ENCODE peak calls at places on chromosomes 2 and 18, in eight cellular contexts. A is GM12878, O is IMR-90, J is endodermal cell, B is neural progenitor cell, I is mammary epithelial cell, Y is neuronal stem cell, V is fibroblast of lung. R is an unnamed sample. For H3K4me1, the result is how much of the 10 kb centered on the place peaks cover.

GRCh38 chr2:5491486-5491885 is 200.7 kb upstream of the SOX11 start:
- DNase-seq in Y (no peak), V (no peak), B (no peak), O (no peak), J (no peak), A (no peak), I (no peak), R (no peak)

GRCh38 chr2:8116661-8117060 is 565.2 kb upstream of the ID2 start:
- DNase-seq in J (no peak), V (no peak), I (no peak), O (no peak), B (no peak), A (peak), Y (no peak), R (no peak)

GRCh38 chr2:228039752-228040534 is 141.5 kb downstream of the SPHKAP start:
- DNase-seq in I (peak), J (no peak), Y (peak), A (no peak), O (no peak), V (no peak), B (peak), R (peak)

GRCh38 chr2:168194784-168195522 is 52.4 kb downstream of the STK39 start:
- DNase-seq in B (no peak), Y (no peak), A (peak), O (peak), J (no peak), V (peak), I (no peak), R (peak)

GRCh38 chr2:135409436-135409835 is 121.6 kb downstream of the ZRANB3 start:
- DNase-seq in O (no peak), I (no peak), V (no peak), J (no peak), Y (no peak), A (peak), B (no peak), R (no peak)

GRCh38 chr2:212968284-212969081 is 182.9 kb downstream of the IKZF2 start:
- DNase-seq in J (no peak), I (peak), Y (peak), O (no peak), B (peak), V (peak), A (no peak), R (peak)

GRCh38 chr2:12666445-12666844 is 50.3 kb upstream of the TRIB2 start:
- DNase-seq in O (no peak), A (no peak), J (no peak), Y (no peak), V (no peak), B (no peak), I (no peak), R (no peak)

GRCh38 chr2:27308359-27308875 is at the start of gene UCN:
- DNase-seq in O (peak), A (no peak), J (peak), Y (peak), I (peak), B (peak), V (peak), R (peak)

GRCh38 chr2:7022956-7023467 is 105.8 kb downstream of the RNF144A start:
- DNase-seq in I (no peak), A (no peak), B (no peak), O (no peak), J (no peak), V (no peak), Y (no peak), R (no peak)

GRCh38 chr18:79523221-79523737 is 127.5 kb downstream of the NFATC1 start:
- DNase-seq in B (no peak), J (peak), O (no peak), I (no peak), Y (no peak), V (no peak), A (no peak), R (no peak)

GRCh38 chr18:63844254-63844653 is 43.3 kb upstream of the SERPINB2 start:
- DNase-seq in O (peak), J (no peak), Y (peak), I (peak), A (no peak), B (peak), V (peak), R (peak)

GRCh38 chr2:230900336-230900995 is 24.6 kb downstream of the GPR55 start:
- DNase-seq in J (peak), V (no peak), A (no peak), I (no peak), Y (no peak), O (no peak), B (no peak), R (no peak)

GRCh38 chr2:200865736-200865995 is 1.2 kb upstream of the CLK1 start:
- DNase-seq in I (no peak), V (no peak), B (no peak), O (no peak), J (no peak), A (no peak), Y (no peak), R (no peak)

GRCh38 chr2:118123561-118124232 is 35.4 kb downstream of the INSIG2 start:
- DNase-seq in O (peak), B (no peak), Y (no peak), V (peak), J (no peak), I (peak), A (no peak), R (peak)

GRCh38 chr2:99852376-99852934 is 289.9 kb downstream of the AFF3 start:
- DNase-seq in B (no peak), A (no peak), V (no peak), O (no peak), Y (no peak), I (no peak), J (no peak), R (no peak)

GRCh38 chr2:73266061-73266891 is 18.0 kb downstream of the FBXO41 start:
- DNase-seq in V (peak), O (peak), A (no peak), Y (no peak), J (no peak), I (no peak), B (no peak), R (no peak)

GRCh38 chr2:10361220-10361588 is 58.5 kb downstream of the HPCAL1 start:
- DNase-seq in A (no peak), B (peak), J (no peak), I (no peak), V (peak), O (peak), Y (peak), R (no peak)

GRCh38 chr18:13440277-13441248 is 222.0 kb downstream of the LDLRAD4 start:
- DNase-seq in O (no peak), I (no peak), Y (no peak), J (no peak), A (no peak), B (no peak), V (no peak), R (no peak)

GRCh38 chr2:133503927-133504326 is 64.3 kb downstream of the NCKAP5 start:
- DNase-seq in Y (no peak), I (no peak), O (no peak), V (no peak), J (no peak), A (no peak), B (no peak), R (no peak)

GRCh38 chr18:5276947-5277346 is 18.6 kb downstream of the ZBTB14 start:
- DNase-seq in O (no peak), J (no peak), Y (no peak), B (peak), I (no peak), V (no peak), A (no peak), R (no peak)

GRCh38 chr2:73818296-73818695 is 10.5 kb upstream of the STAMBP start:
- DNase-seq in V (no peak), O (no peak), Y (no peak), B (no peak), A (no peak), I (no peak), J (no peak), R (no peak)

GRCh38 chr2:101613073-101613704 is 84.3 kb upstream of the MAP4K4 start:
- DNase-seq in J (peak), B (no peak), I (no peak), A (no peak), O (no peak), V (no peak), Y (no peak), R (no peak)

GRCh38 chr18:58800582-58800981 is 64.1 kb upstream of the ZNF532 start:
- DNase-seq in J (no peak), I (peak), V (no peak), A (peak), Y (no peak), B (no peak), O (no peak), R (no peak)

GRCh38 chr2:62787381-62787780 is 81.9 kb downstream of the EHBP1 start:
- DNase-seq in V (peak), A (no peak), Y (peak), O (peak), I (peak), B (peak), J (no peak), R (peak)

GRCh38 chr2:63801455-63801854 is 40.2 kb upstream of the UGP2 start:
- DNase-seq in Y (no peak), B (no peak), J (no peak), V (no peak), I (no peak), A (no peak), O (no peak), R (no peak)

GRCh38 chr2:36450466-36451196 is 95.1 kb downstream of the CRIM1 start:
- DNase-seq in O (peak), V (peak), B (no peak), Y (no peak), I (peak), A (no peak), J (no peak), R (peak)
- H3K9ac ChIP-seq in O (peak), V (peak), B (no peak), Y (no peak), I (no peak), A (no peak), J (no peak), R (peak)

GRCh38 chr2:109208951-109209335 is 79.9 kb downstream of the SH3RF3 start:
- DNase-seq in Y (no peak), V (no peak), J (no peak), A (no peak), B (no peak), O (no peak), I (no peak), R (no peak)
- H3K4me1 ChIP-seq in Y (under half), V (under half), J (under half), A (under half), B (under half), O (under half), I (under half), R (under half)

GRCh38 chr2:237154894-237155851 is 69.5 kb downstream of the COPS8 start:
- DNase-seq in A (peak), Y (no peak), I (no peak), B (no peak), V (no peak), O (no peak), J (no peak), R (no peak)
- H3K4me3 ChIP-seq in A (no peak), Y (no peak), I (no peak), B (no peak), V (no peak), O (no peak), J (no peak), R (no peak)

GRCh38 chr2:215431778-215432758 is 3.8 kb downstream of the FN1 start:
- DNase-seq in I (no peak), O (no peak), B (no peak), Y (no peak), V (no peak), A (no peak), J (no peak), R (peak)
- H3K9ac ChIP-seq in I (peak), O (peak), B (no peak), Y (no peak), V (peak), A (no peak), J (no peak), R (peak)

GRCh38 chr18:48743046-48743445 is 204.2 kb downstream of the CTIF start:
- DNase-seq in J (no peak), V (peak), Y (no peak), A (no peak), I (peak), B (no peak), O (peak), R (peak)

GRCh38 chr18:48740846-48741485 is 202.1 kb downstream of the CTIF start:
- DNase-seq in I (peak), V (no peak), Y (no peak), A (no peak), J (no peak), B (no peak), O (no peak), R (no peak)

GRCh38 chr18:48741866-48742265 is 203.0 kb downstream of the CTIF start:
- DNase-seq in J (no peak), B (no peak), V (no peak), Y (no peak), A (no peak), I (no peak), O (no peak), R (no peak)

GRCh38 chr18:48740068-48740440 is 201.2 kb downstream of the CTIF start:
- DNase-seq in I (no peak), B (no peak), J (no peak), V (no peak), A (no peak), O (no peak), Y (no peak), R (no peak)

GRCh38 chr18:48742304-48742703 is 203.5 kb downstream of the CTIF start:
- DNase-seq in Y (no peak), B (no peak), O (no peak), A (no peak), I (no peak), V (no peak), J (no peak), R (no peak)
- H3K4me1 ChIP-seq in Y (under half), B (under half), O (under half), A (under half), I (under half), V (under half), J (under half), R (half or more)

GRCh38 chr18:36693931-36694661 is 134.7 kb downstream of the TPGS2 start:
- DNase-seq in A (no peak), V (peak), O (peak), J (no peak), Y (no peak), I (no peak), B (no peak), R (peak)

GRCh38 chr18:36692331-36692730 is 136.5 kb downstream of the TPGS2 start:
- DNase-seq in V (peak), Y (no peak), I (no peak), A (no peak), J (no peak), B (no peak), O (peak), R (peak)

GRCh38 chr18:36695806-36696205 is 133.0 kb downstream of the TPGS2 start:
- DNase-seq in O (no peak), I (no peak), Y (no peak), B (no peak), J (no peak), A (no peak), V (no peak), R (no peak)

GRCh38 chr18:36688020-36688965 is 140.5 kb downstream of the TPGS2 start:
- DNase-seq in J (peak), A (peak), B (peak), V (peak), O (peak), I (peak), Y (peak), R (peak)

GRCh38 chr18:36692909-36693308 is 135.9 kb downstream of the TPGS2 start:
- DNase-seq in A (no peak), B (no peak), J (no peak), I (no peak), Y (no peak), O (peak), V (peak), R (peak)
- H3K4me3 ChIP-seq in A (no peak), B (no peak), J (no peak), I (no peak), Y (no peak), O (peak), V (no peak), R (no peak)

GRCh38 chr18:2847341-2848144 is 737 bp downstream of the EMILIN2 start:
- DNase-seq in V (peak), O (no peak), B (peak), Y (peak), A (no peak), J (peak), I (peak), R (peak)
- H3K9ac ChIP-seq in V (peak), O (no peak), B (no peak), Y (peak), A (no peak), J (peak), I (no peak), R (peak)